ENCODE peak calls at places on chromosomes 5 and 9, in five cellular contexts. T is T47D, V is type B pancreatic cell, X is T-cell, Q is AG10803. L is an unnamed sample.

GRCh38 chr5:146703899-146704298 is 174.7 kb downstream of the PPP2R2B start:
- DNase-seq in V (no peak), X (no peak), T (no peak), Q (no peak), L (no peak)

GRCh38 chr9:135463140-135463539 is 16.4 kb upstream of the PPP1R26 start:
- DNase-seq in X (no peak), T (no peak), V (no peak), Q (peak; percentile 18), L (peak; percentile 63)

GRCh38 chr9:32502996-32503395 is 23.0 kb downstream of the RIGI start:
- DNase-seq in T (no peak), X (no peak), Q (no peak), V (no peak), L (no peak)

GRCh38 chr5:179919487-179920060 is 11.9 kb upstream of the TBC1D9B start:
- DNase-seq in X (no peak), Q (no peak), V (peak; percentile 62), T (no peak), L (no peak)

GRCh38 chr5:994821-995220 is 13.8 kb upstream of the NKD2 start:
- DNase-seq in Q (no peak), T (no peak), X (no peak), V (no peak), L (no peak)

GRCh38 chr5:132429451-132430440 is 60.2 kb downstream of the SLC22A5 start:
- DNase-seq in T (no peak), Q (no peak), V (no peak), X (no peak), L (no peak)

GRCh38 chr5:33153891-33154290 is 286.9 kb upstream of the TARS1 start:
- DNase-seq in Q (no peak), T (no peak), V (no peak), X (no peak), L (no peak)

GRCh38 chr9:101119206-101119819 is 90.8 kb downstream of the PLPPR1 start:
- DNase-seq in X (no peak), V (no peak), Q (peak; percentile 6), T (peak; percentile 5), L (peak; percentile 15)

GRCh38 chr9:100072805-100073204 is 26.0 kb downstream of the ERP44 start:
- DNase-seq in T (no peak), X (no peak), V (no peak), Q (no peak), L (no peak)

GRCh38 chr9:16484178-16484577 is 386.3 kb downstream of the BNC2 start:
- DNase-seq in X (no peak), T (no peak), V (no peak), Q (no peak), L (no peak)

GRCh38 chr5:115842089-115842881 is 550 bp downstream of the AP3S1 start:
- DNase-seq in T (peak; percentile 39), Q (peak; percentile 44), X (peak; percentile 7), V (no peak), L (peak; percentile 42)

GRCh38 chr5:131548190-131548589 is 86.8 kb downstream of the RAPGEF6 start:
- DNase-seq in V (no peak), T (no peak), Q (no peak), X (no peak), L (no peak)

GRCh38 chr9:109499631-109500120 is 1.6 kb upstream of the PTPN3 start:
- DNase-seq in X (no peak), Q (no peak), T (peak; percentile 82), V (no peak), L (peak; percentile 12)

GRCh38 chr9:86839522-86839921 is 107.8 kb downstream of the GAS1 start:
- DNase-seq in X (no peak), T (no peak), Q (no peak), V (no peak), L (no peak)

GRCh38 chr5:134114886-134115805 is 665 bp downstream of the TCF7 start:
- DNase-seq in V (no peak), X (peak; percentile 72), Q (no peak), T (peak; percentile 76), L (no peak)

GRCh38 chr9:137464291-137464999 is 5.3 kb upstream of the NSMF start:
- DNase-seq in Q (no peak), T (no peak), X (no peak), V (no peak), L (no peak)

GRCh38 chr9:130290353-130291181 is 25.0 kb downstream of the HMCN2 start:
- DNase-seq in Q (peak; percentile 81), V (no peak), X (no peak), T (no peak), L (peak; percentile 23)

GRCh38 chr5:172950176-172950965 is 8.9 kb upstream of the RPL26L1 start:
- DNase-seq in T (no peak), X (no peak), V (no peak), Q (no peak), L (no peak)

GRCh38 chr5:135134686-135135381 is 100.8 kb upstream of the PITX1 start:
- DNase-seq in Q (no peak), T (no peak), X (no peak), V (no peak), L (no peak)

GRCh38 chr9:110555971-110556370 is 23.6 kb downstream of the SVEP1 start:
- DNase-seq in V (no peak), Q (peak; percentile 97), X (no peak), T (no peak), L (peak; percentile 90)

GRCh38 chr5:10708189-10708944 is 52.7 kb downstream of the DAP start:
- DNase-seq in Q (no peak), X (no peak), T (no peak), V (no peak), L (no peak)

GRCh38 chr5:76819851-76820280 is 1.0 kb downstream of the F2RL1 start:
- DNase-seq in X (no peak), T (no peak), V (no peak), Q (no peak), L (no peak)

GRCh38 chr9:132042324-132042723 is 37.3 kb downstream of the MED27 start:
- DNase-seq in X (no peak), T (no peak), Q (peak; percentile 96), V (no peak), L (peak; percentile 98)

GRCh38 chr9:134642385-134643181 is 980 bp downstream of the COL5A1 start:
- DNase-seq in X (no peak), T (no peak), V (no peak), Q (peak; percentile 90), L (peak; percentile 93)

GRCh38 chr5:197892-198489 is 6.7 kb downstream of the LRRC14B start:
- DNase-seq in T (no peak), Q (no peak), V (no peak), X (no peak), L (no peak)

GRCh38 chr5:158484246-158484645 is 615.5 kb downstream of the EBF1 start:
- DNase-seq in T (no peak), X (no peak), V (no peak), Q (peak; percentile 84), L (peak; percentile 63)

GRCh38 chr5:67178085-67178484 is 18.5 kb downstream of the CD180 start:
- DNase-seq in Q (no peak), X (no peak), T (no peak), V (no peak), L (peak; percentile 80)

GRCh38 chr9:109767404-109767803 is 12.6 kb upstream of the PALM2AKAP2 start:
- DNase-seq in T (no peak), X (no peak), V (no peak), Q (no peak), L (no peak)

GRCh38 chr5:115243412-115243811 is 19.3 kb downstream of the PGGT1B start:
- DNase-seq in T (no peak), X (no peak), V (no peak), Q (peak; percentile 51), L (peak; percentile 62)

GRCh38 chr9:131282688-131283422 is 6.5 kb upstream of the FAM78A start:
- DNase-seq in T (peak; percentile 69), V (no peak), Q (no peak), X (no peak), L (no peak)

GRCh38 chr5:152349683-152350526 is 55.2 kb downstream of the NMUR2 start:
- DNase-seq in T (peak; percentile 39), V (no peak), X (no peak), Q (peak; percentile 3), L (peak; percentile 26)

L was measured in fibroblast of mammary gland.